ENCODE peak calls at places on chromosome 7, in seven cellular contexts. E is EL; Z is T-helper 2 cell treated with Interferon-gamma antibody and Interleukin-4, amounts not matched to agents 5 μg/mL and 100 μg/mL, for 36 hours; Q is nucleus accumbens; P is smooth muscle cell of the brain vasculature; M is left cardiac atrium; G is GOT3. V is an unnamed sample.
A peak's percentile ranks its signal among the peaks of the same experiment; 100 is the strongest.

GRCh38 chr7:140079121-140079536 is 16.4 kb upstream of the PARP12 start:
- DNase-seq in E (peak; percentile 14), Z (no peak), Q (no peak), P (no peak), M (no peak), G (no peak), V (no peak)

GRCh38 chr7:36777062-36777461 is 52.8 kb upstream of the AOAH start:
- DNase-seq in E (no peak), Z (peak; percentile 36), Q (no peak), P (no peak), M (no peak), G (no peak), V (no peak)

GRCh38 chr7:51702673-51703072 is 386.1 kb upstream of the COBL start:
- DNase-seq in E (no peak), Z (no peak), Q (no peak), P (no peak), M (no peak), G (no peak), V (no peak)

GRCh38 chr7:123846217-123846891 is 1.4 kb downstream of the HYAL4 start:
- DNase-seq in E (peak; percentile 2), Z (no peak), Q (no peak), P (peak; percentile 24), M (no peak), G (no peak), V (no peak)

GRCh38 chr7:525740-526139 is 6.1 kb upstream of the PDGFA start:
- DNase-seq in E (peak; percentile 13), Z (no peak), Q (no peak), P (no peak), M (no peak), G (no peak), V (no peak)

GRCh38 chr7:51141451-51141971 is 175.1 kb downstream of the COBL start:
- DNase-seq in E (peak; percentile 46), Z (no peak), Q (peak; percentile 41), P (no peak), M (no peak), G (no peak), V (no peak)

GRCh38 chr7:24827027-24827426 is 69.8 kb upstream of the GSDME start:
- DNase-seq in E (no peak), Z (no peak), Q (no peak), P (no peak), M (no peak), G (no peak), V (no peak)

GRCh38 chr7:107327986-107328569 is 141.8 kb upstream of the GPR22 start:
- DNase-seq in E (peak; percentile 85), Z (no peak), Q (no peak), P (no peak), M (no peak), G (no peak), V (no peak)

GRCh38 chr7:4198301-4198700 is 483.8 kb upstream of the FOXK1 start:
- DNase-seq in E (no peak), Z (no peak), Q (no peak), P (no peak), M (no peak), G (no peak), V (no peak)

GRCh38 chr7:132251327-132251659 is 325.0 kb downstream of the PLXNA4 start:
- DNase-seq in E (no peak), Z (no peak), Q (peak; percentile 80), P (no peak), M (peak; percentile 74), G (no peak), V (peak; percentile 83)

GRCh38 chr7:36318116-36318515 is 71.5 kb upstream of the ANLN start:
- DNase-seq in E (no peak), Z (no peak), Q (no peak), P (no peak), M (no peak), G (no peak), V (no peak)

GRCh38 chr7:143408686-143409551 is at the start of gene EPHA1:
- DNase-seq in E (no peak), Z (no peak), Q (peak; percentile 34), P (no peak), M (peak; percentile 34), G (no peak), V (no peak)

GRCh38 chr7:93146465-93147127 is 1.6 kb downstream of the SAMD9L start:
- DNase-seq in E (no peak), Z (peak; percentile 6), Q (no peak), P (no peak), M (no peak), G (no peak), V (no peak)

GRCh38 chr7:41584746-41585145 is 118.1 kb downstream of the INHBA start:
- DNase-seq in E (peak; percentile 30), Z (no peak), Q (no peak), P (no peak), M (no peak), G (no peak), V (no peak)

GRCh38 chr7:23012797-23013714 is 874 bp downstream of the HYCC1 start:
- DNase-seq in E (peak; percentile 29), Z (no peak), Q (no peak), P (no peak), M (peak; percentile 28), G (no peak), V (peak; percentile 58)

GRCh38 chr7:134699871-134700270 is 53.2 kb downstream of the BPGM start:
- DNase-seq in E (no peak), Z (no peak), Q (no peak), P (no peak), M (no peak), G (no peak), V (no peak)

GRCh38 chr7:119377-120163 is 72.8 kb upstream of the FAM20C start:
- DNase-seq in E (no peak), Z (no peak), Q (no peak), P (peak; percentile 21), M (no peak), G (no peak), V (no peak)

GRCh38 chr7:151286148-151286547 is 37.7 kb upstream of the SMARCD3 start:
- DNase-seq in E (no peak), Z (peak; percentile 15), Q (no peak), P (no peak), M (no peak), G (no peak), V (no peak)

GRCh38 chr7:42886129-42886528 is 25.7 kb downstream of the C7orf25 start:
- DNase-seq in E (peak; percentile 8), Z (no peak), Q (no peak), P (no peak), M (no peak), G (no peak), V (no peak)